ENCODE peak calls at places on chromosomes 4 and X, in six cellular contexts. P, F, Q, H, O and G are unnamed samples.

GRCh38 chr4:156242390-156242789 is 288.7 kb upstream of the CTSO start:
- DNase-seq in P (no peak), F (no peak), Q (no peak), H (no peak), O (no peak), G (no peak)

GRCh38 chr4:20017439-20017838 is 234.3 kb upstream of the SLIT2 start:
- DNase-seq in P (no peak), F (no peak), Q (no peak), H (no peak), O (no peak), G (no peak)

GRCh38 chr4:173056708-173057107 is 111.9 kb upstream of the GALNT7 start:
- DNase-seq in P (no peak), F (no peak), Q (no peak), H (no peak), O (no peak), G (no peak)

GRCh38 chr4:6360385-6360784 is 90.7 kb downstream of the WFS1 start:
- DNase-seq in P (no peak), F (no peak), Q (no peak), H (no peak), O (no peak), G (no peak)

GRCh38 chr4:3340038-3340702 is 47.3 kb downstream of the RGS12 start:
- DNase-seq in P (no peak), F (no peak), Q (no peak), H (no peak), O (no peak), G (no peak)

GRCh38 chr4:61445374-61446063 is 245.4 kb downstream of the ADGRL3 start:
- DNase-seq in P (no peak), F (no peak), Q (no peak), H (no peak), O (no peak), G (no peak)

GRCh38 chr4:16583764-16584163 is 314.7 kb downstream of the LDB2 start:
- DNase-seq in P (no peak), F (no peak), Q (no peak), H (no peak), O (no peak), G (peak; percentile 29)

GRCh38 chrX:119790977-119791436 is 423 bp downstream of the RPL39 start:
- DNase-seq in P (peak; percentile 31), F (peak; percentile 1), Q (no peak), H (no peak), O (no peak), G (peak; percentile 17)

GRCh38 chr4:53786632-53787031 is 195.3 kb upstream of the LNX1 start:
- DNase-seq in P (no peak), F (no peak), Q (no peak), H (no peak), O (no peak), G (no peak)

GRCh38 chr4:11635336-11635735 is 206.6 kb upstream of the HS3ST1 start:
- DNase-seq in P (no peak), F (no peak), Q (peak; percentile 8), H (no peak), O (no peak), G (no peak)

GRCh38 chr4:1035510-1035909 is 24.1 kb downstream of the FGFRL1 start:
- DNase-seq in P (no peak), F (no peak), Q (no peak), H (no peak), O (no peak), G (peak; percentile 57)

GRCh38 chr4:133147365-133147821 is 1.7 kb upstream of the PCDH10 start:
- DNase-seq in P (no peak), F (no peak), Q (no peak), H (peak; percentile 40), O (no peak), G (peak; percentile 8)

GRCh38 chrX:1384738-1385250 is 7.1 kb downstream of the SLC25A6 start:
- DNase-seq in P (no peak), F (no peak), Q (no peak), H (peak; percentile 76), O (peak; percentile 36), G (no peak)

GRCh38 chr4:151659631-151660030 is 101.2 kb downstream of the GATB start:
- DNase-seq in P (no peak), F (no peak), Q (no peak), H (no peak), O (no peak), G (no peak)

GRCh38 chrX:38811515-38812239 is 10.4 kb downstream of the MID1IP1 start:
- DNase-seq in P (no peak), F (no peak), Q (no peak), H (no peak), O (no peak), G (no peak)
- H3K4me1 ChIP-seq in P (peaks cover 23% of the 10 kb centered on the region), F (peaks cover 56% of the 10 kb centered on the region), Q (no peaks in the 10 kb centered on the region), H (peaks cover 3% of the 10 kb centered on the region), O (peaks cover 23% of the 10 kb centered on the region), G (peaks cover 7% of the 10 kb centered on the region)

GRCh38 chrX:118540342-118540741 is 44.7 kb downstream of the DOCK11 start:
- DNase-seq in P (no peak), F (no peak), Q (no peak), H (no peak), O (no peak), G (no peak)

GRCh38 chrX:118530537-118530936 is 34.9 kb downstream of the DOCK11 start:
- DNase-seq in P (no peak), F (no peak), Q (no peak), H (no peak), O (no peak), G (no peak)

GRCh38 chrX:118536204-118536603 is 40.6 kb downstream of the DOCK11 start:
- DNase-seq in P (no peak), F (no peak), Q (no peak), H (no peak), O (no peak), G (no peak)

GRCh38 chrX:118536687-118537461 is 41.3 kb downstream of the DOCK11 start:
- DNase-seq in P (no peak), F (peak; percentile 13), Q (no peak), H (no peak), O (no peak), G (peak; percentile 61)

GRCh38 chrX:118534716-118535493 is 39.3 kb downstream of the DOCK11 start:
- DNase-seq in P (no peak), F (no peak), Q (no peak), H (no peak), O (no peak), G (peak; percentile 3)
- H3K4me1 ChIP-seq in P (peaks cover 28% of the 10 kb centered on the region), F (peaks cover 68% of the 10 kb centered on the region), Q (no peaks in the 10 kb centered on the region), H (peaks cover 2% of the 10 kb centered on the region), O (peaks cover 32% of the 10 kb centered on the region), G (peaks cover 19% of the 10 kb centered on the region)

DNA sequence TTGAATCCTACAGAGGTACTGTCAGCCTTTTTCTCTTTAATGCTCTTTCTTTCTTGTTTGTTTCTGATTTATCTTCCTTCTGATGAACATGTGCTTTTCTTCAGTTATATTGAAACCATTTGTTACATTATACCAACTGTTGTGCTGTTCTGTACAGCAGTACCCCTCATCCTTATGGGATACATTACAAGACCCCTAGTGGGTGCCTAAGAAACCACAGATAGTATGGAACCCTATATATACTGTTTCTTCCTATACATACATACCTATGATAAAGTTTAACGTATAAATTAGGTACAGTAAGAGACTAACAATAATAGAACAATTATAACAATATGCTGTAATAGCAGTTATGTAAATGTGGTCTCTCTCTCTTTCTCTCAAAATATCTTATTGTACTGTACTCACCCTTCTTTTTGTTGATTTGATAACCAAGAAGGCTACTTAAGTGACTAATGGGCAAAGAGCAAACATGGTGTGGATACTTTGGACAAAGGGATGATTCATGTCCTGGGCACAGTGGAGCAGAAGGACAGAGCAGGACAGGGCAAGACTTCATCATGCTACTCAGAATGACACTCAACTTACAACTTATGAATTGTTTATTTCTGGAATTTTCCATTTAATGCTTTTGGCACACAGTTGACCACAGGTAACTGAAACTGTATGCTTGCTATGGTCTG is 10.7 kb upstream of the YIPF7 start:
- DNase-seq in P (no peak), F (no peak), Q (no peak), H (no peak), O (no peak), G (no peak)
- H3K4me1 ChIP-seq in P (no peaks in the 10 kb centered on the region), F (no peaks in the 10 kb centered on the region), Q (no peaks in the 10 kb centered on the region), H (no peaks in the 10 kb centered on the region), O (no peaks in the 10 kb centered on the region), G (no peaks in the 10 kb centered on the region)

GRCh38 chr4:110134269-110134889 is 64.0 kb downstream of the ELOVL6 start:
- DNase-seq in P (no peak), F (no peak), Q (no peak), H (no peak), O (no peak), G (no peak)
- H3K4me1 ChIP-seq in P (peaks cover 6% of the 10 kb centered on the region), F (no peaks in the 10 kb centered on the region), Q (no peaks in the 10 kb centered on the region), H (peaks cover 6% of the 10 kb centered on the region), O (no peaks in the 10 kb centered on the region), G (peaks cover 5% of the 10 kb centered on the region)

GRCh38 chr4:7894098-7894676 is 45.5 kb downstream of the AFAP1 start:
- DNase-seq in P (no peak), F (no peak), Q (no peak), H (no peak), O (no peak), G (no peak)
- H3K4me1 ChIP-seq in P (no peaks in the 10 kb centered on the region), F (no peaks in the 10 kb centered on the region), Q (peaks cover 88% of the 10 kb centered on the region), H (peaks cover 22% of the 10 kb centered on the region), O (peaks cover 46% of the 10 kb centered on the region), G (peaks cover 46% of the 10 kb centered on the region)

GRCh38 chr4:131098976-131099375 is 2003.0 kb downstream of the C4orf33 start:
- DNase-seq in P (no peak), F (no peak), Q (no peak), H (no peak), O (no peak), G (no peak)
- H3K4me1 ChIP-seq in P (no peaks in the 10 kb centered on the region), F (no peaks in the 10 kb centered on the region), Q (no peaks in the 10 kb centered on the region), H (no peaks in the 10 kb centered on the region), O (no peaks in the 10 kb centered on the region), G (no peaks in the 10 kb centered on the region)

GRCh38 chr4:69156913-69157312 is 57.6 kb downstream of the UGT2B11 start:
- DNase-seq in P (no peak), F (no peak), Q (no peak), H (no peak), O (no peak), G (no peak)

DNA sequence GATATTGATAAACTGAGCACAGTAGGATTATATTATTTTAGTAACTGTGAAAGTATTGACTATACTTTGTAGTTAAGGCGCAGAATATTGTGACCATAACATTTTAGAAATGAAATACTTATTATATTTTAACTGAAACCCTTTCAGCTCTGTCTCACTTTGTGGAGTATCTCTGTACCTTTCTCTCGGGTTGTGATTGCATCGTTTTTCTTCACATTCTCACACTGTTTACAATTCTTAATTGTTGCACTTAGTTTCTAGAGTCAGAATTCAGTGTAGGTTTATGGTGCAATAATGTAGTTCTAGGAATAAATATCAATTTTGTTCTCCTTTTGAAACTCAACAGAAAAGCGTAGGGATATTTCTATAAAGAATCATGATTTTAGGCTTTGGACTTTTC is 57.7 kb downstream of the UGT2B7 start:
- DNase-seq in P (no peak), F (no peak), Q (no peak), H (no peak), O (no peak), G (no peak)
- H3K4me1 ChIP-seq in P (no peaks in the 10 kb centered on the region), F (no peaks in the 10 kb centered on the region), Q (no peaks in the 10 kb centered on the region), H (no peaks in the 10 kb centered on the region), O (no peaks in the 10 kb centered on the region), G (no peaks in the 10 kb centered on the region)